ENCODE peak calls at places on chromosomes 16 and 17, in six cellular contexts. H is SHP77; P is left ventricle myocardium inferior; C is stimulated activated CD4-positive, alpha-beta T cell treated with anti-CD3 and anti-CD28 coated beads, Interleukin-15, amount 100 ng/mL, for 48 hours; K is naive thymus-derived CD8-positive, alpha-beta T cell; R is HT1080. Y is an unnamed sample.

GRCh38 chr17:82605939-82606600 is 42.2 kb downstream of the WDR45B start:
- DNase-seq in H (no peak), P (no peak), C (no peak), K (no peak), R (no peak), Y (no peak)

GRCh38 chr16:85139888-85140339 is 27.6 kb upstream of the CIBAR2 start:
- DNase-seq in H (no peak), P (no peak), C (no peak), K (no peak), R (no peak), Y (no peak)

GRCh38 chr17:80320496-80320895 is 59.8 kb downstream of the RNF213 start:
- DNase-seq in H (no peak), P (no peak), C (no peak), K (no peak), R (no peak), Y (no peak)

GRCh38 chr17:69761767-69762321 is 313.2 kb upstream of the KCNJ16 start:
- DNase-seq in H (no peak), P (no peak), C (no peak), K (no peak), R (peak), Y (no peak)

GRCh38 chr16:87212026-87212425 is 105.2 kb downstream of the C16orf95 start:
- DNase-seq in H (no peak), P (no peak), C (no peak), K (no peak), R (no peak), Y (no peak)

GRCh38 chr16:8949536-8950418 is 13.9 kb downstream of the USP7 start:
- DNase-seq in H (no peak), P (no peak), C (no peak), K (no peak), R (no peak), Y (no peak)

GRCh38 chr17:6027342-6028024 is 42.7 kb upstream of the WSCD1 start:
- DNase-seq in H (no peak), P (no peak), C (no peak), K (no peak), R (no peak), Y (no peak)

GRCh38 chr17:68290268-68290954 is 516 bp downstream of the SLC16A6 start:
- DNase-seq in H (no peak), P (peak), C (peak), K (peak), R (no peak), Y (peak)

GRCh38 chr16:2081685-2082084 is 33.9 kb downstream of the TSC2 start:
- DNase-seq in H (no peak), P (no peak), C (no peak), K (no peak), R (no peak), Y (no peak)

GRCh38 chr17:1736348-1737281 is 6.1 kb upstream of the SERPINF2 start:
- DNase-seq in H (peak), P (peak), C (peak), K (no peak), R (peak), Y (no peak)

GRCh38 chr17:73566905-73567782 is 77.1 kb downstream of the SDK2 start:
- DNase-seq in H (no peak), P (no peak), C (peak), K (peak), R (no peak), Y (no peak)

GRCh38 chr17:70288540-70289290 is 119.4 kb downstream of the KCNJ2 start:
- DNase-seq in H (no peak), P (no peak), C (no peak), K (no peak), R (no peak), Y (no peak)

GRCh38 chr16:28935333-28935732 is 3.6 kb downstream of the CD19 start:
- DNase-seq in H (no peak), P (no peak), C (no peak), K (no peak), R (no peak), Y (no peak)

GRCh38 chr17:4877089-4877488 is 22.2 kb upstream of the C17orf107 start:
- DNase-seq in H (no peak), P (no peak), C (no peak), K (no peak), R (no peak), Y (no peak)

GRCh38 chr17:52064791-52065211 is 93.7 kb downstream of the CA10 start:
- DNase-seq in H (no peak), P (no peak), C (no peak), K (no peak), R (peak), Y (no peak)

GRCh38 chr16:23748630-23749029 is 6.2 kb upstream of the CHP2 start:
- DNase-seq in H (no peak), P (no peak), C (no peak), K (no peak), R (no peak), Y (no peak)

GRCh38 chr17:29158515-29159275 is 21.5 kb downstream of the MYO18A start:
- DNase-seq in H (no peak), P (no peak), C (no peak), K (no peak), R (no peak), Y (no peak)

GRCh38 chr16:8675183-8676159 is 1.1 kb downstream of the ABAT start:
- DNase-seq in H (peak), P (no peak), C (peak), K (peak), R (no peak), Y (no peak)

GRCh38 chr17:79732804-79733691 is 2.3 kb downstream of the ENPP7 start:
- DNase-seq in H (no peak), P (no peak), C (no peak), K (no peak), R (no peak), Y (no peak)

GRCh38 chr17:38572665-38573365 is 32.9 kb downstream of the SRCIN1 start:
- DNase-seq in H (peak), P (no peak), C (no peak), K (no peak), R (no peak), Y (peak)

GRCh38 chr16:9302102-9302501 is 210.7 kb downstream of the HAPSTR1 start:
- DNase-seq in H (no peak), P (no peak), C (no peak), K (no peak), R (no peak), Y (no peak)

GRCh38 chr16:46673320-46674013 is 15.5 kb downstream of the VPS35 start:
- DNase-seq in H (peak), P (no peak), C (peak), K (peak), R (peak), Y (peak)

GRCh38 chr16:58339452-58339938 is 44.7 kb upstream of the PRSS54 start:
- DNase-seq in H (peak), P (no peak), C (no peak), K (no peak), R (peak), Y (no peak)

GRCh38 chr17:40345161-40346034 is 19.1 kb downstream of the GJD3 start:
- DNase-seq in H (no peak), P (peak), C (no peak), K (no peak), R (no peak), Y (peak)

GRCh38 chr16:3915438-3916250 is 35.1 kb upstream of the CREBBP start:
- DNase-seq in H (no peak), P (no peak), C (no peak), K (no peak), R (no peak), Y (no peak)

GRCh38 chr17:28404007-28404406 is 2.0 kb downstream of the SLC46A1 start:
- DNase-seq in H (no peak), P (no peak), C (no peak), K (no peak), R (no peak), Y (no peak)

GRCh38 chr16:66130296-66130910 is 236.1 kb upstream of the CDH5 start:
- DNase-seq in H (no peak), P (no peak), C (no peak), K (no peak), R (peak), Y (no peak)

GRCh38 chr17:79531191-79531590 is 79.7 kb downstream of the RBFOX3 start:
- DNase-seq in H (no peak), P (no peak), C (no peak), K (no peak), R (no peak), Y (no peak)

GRCh38 chr17:79984877-79985276 is 50.8 kb downstream of the TBC1D16 start:
- DNase-seq in H (no peak), P (no peak), C (no peak), K (no peak), R (no peak), Y (no peak)

GRCh38 chr17:74332763-74333220 is 6.8 kb downstream of the KIF19 start:
- DNase-seq in H (peak), P (no peak), C (no peak), K (no peak), R (no peak), Y (peak)

GRCh38 chr17:56596741-56597494 is 3.4 kb downstream of the NOG start:
- DNase-seq in H (no peak), P (no peak), C (no peak), K (no peak), R (no peak), Y (peak)

GRCh38 chr17:48647103-48647963 is 21.2 kb upstream of the HOXB9 start:
- DNase-seq in H (peak), P (no peak), C (no peak), K (no peak), R (peak), Y (peak)

GRCh38 chr17:79700574-79700973 is 30.2 kb upstream of the ENPP7 start:
- DNase-seq in H (no peak), P (no peak), C (no peak), K (no peak), R (no peak), Y (no peak)

GRCh38 chr16:27595461-27595860 is 45.5 kb downstream of the KATNIP start:
- DNase-seq in H (no peak), P (no peak), C (no peak), K (no peak), R (no peak), Y (no peak)

GRCh38 chr17:44322236-44322895 is 2.3 kb downstream of the SLC25A39 start:
- DNase-seq in H (no peak), P (no peak), C (no peak), K (no peak), R (no peak), Y (no peak)

GRCh38 chr16:23465179-23465578 is 12.2 kb upstream of the COG7 start:
- DNase-seq in H (no peak), P (no peak), C (no peak), K (no peak), R (no peak), Y (no peak)

GRCh38 chr16:13134843-13135242 is 233.4 kb downstream of the SHISA9 start:
- DNase-seq in H (no peak), P (no peak), C (no peak), K (no peak), R (no peak), Y (no peak)

GRCh38 chr17:73336613-73337400 is 25.0 kb upstream of the CDC42EP4 start:
- DNase-seq in H (peak), P (no peak), C (no peak), K (no peak), R (no peak), Y (no peak)

GRCh38 chr17:16322636-16323035 is 30.6 kb downstream of the CENPV start:
- DNase-seq in H (no peak), P (no peak), C (no peak), K (no peak), R (no peak), Y (no peak)